ENCODE peak calls at places on chromosomes 11 and 22, in six cellular contexts. One of them, this sample, is unnamed.

GRCh38 chr11:73597340-73597955 is 464 bp downstream of the FAM168A start:
- DNase-seq in neural progenitor cell: no peak
- DNase-seq in gastrocnemius medialis: no peak
- DNase-seq in astrocyte: no peak
- DNase-seq in esophagus squamous epithelium: peak; percentile 32
- DNase-seq in tibial nerve: no peak
- DNase-seq in this sample: peak; percentile 80

GRCh38 chr22:32752326-32752725 is 49.2 kb upstream of the TIMP3 start:
- DNase-seq in neural progenitor cell: no peak
- DNase-seq in gastrocnemius medialis: no peak
- DNase-seq in astrocyte: no peak
- DNase-seq in esophagus squamous epithelium: no peak
- DNase-seq in tibial nerve: no peak
- DNase-seq in this sample: no peak

GRCh38 chr11:133946541-133947297 is 10.0 kb downstream of the IGSF9B start:
- DNase-seq in neural progenitor cell: peak; percentile 68
- DNase-seq in gastrocnemius medialis: no peak
- DNase-seq in astrocyte: no peak
- DNase-seq in esophagus squamous epithelium: no peak
- DNase-seq in tibial nerve: no peak
- DNase-seq in this sample: no peak

GRCh38 chr22:22214819-22215329 is 29.7 kb upstream of the VPREB1 start:
- DNase-seq in neural progenitor cell: no peak
- DNase-seq in gastrocnemius medialis: no peak
- DNase-seq in astrocyte: no peak
- DNase-seq in esophagus squamous epithelium: no peak
- DNase-seq in tibial nerve: no peak
- DNase-seq in this sample: no peak

GRCh38 chr22:29813563-29813962 is 24.5 kb downstream of the ASCC2 start:
- DNase-seq in neural progenitor cell: no peak
- DNase-seq in gastrocnemius medialis: no peak
- DNase-seq in astrocyte: no peak
- DNase-seq in esophagus squamous epithelium: no peak
- DNase-seq in tibial nerve: no peak
- DNase-seq in this sample: no peak

GRCh38 chr11:70144262-70144661 is 58.8 kb upstream of the FADD start:
- DNase-seq in neural progenitor cell: no peak
- DNase-seq in gastrocnemius medialis: no peak
- DNase-seq in astrocyte: no peak
- DNase-seq in esophagus squamous epithelium: no peak
- DNase-seq in tibial nerve: no peak
- DNase-seq in this sample: no peak

GRCh38 chr11:6635082-6635932 is 16.1 kb upstream of the TPP1 start:
- DNase-seq in neural progenitor cell: no peak
- DNase-seq in gastrocnemius medialis: no peak
- DNase-seq in astrocyte: no peak
- DNase-seq in esophagus squamous epithelium: no peak
- DNase-seq in tibial nerve: peak; percentile 33
- DNase-seq in this sample: no peak

GRCh38 chr22:50621948-50622722 is 5.8 kb downstream of the ARSA start:
- DNase-seq in neural progenitor cell: peak; percentile 63
- DNase-seq in gastrocnemius medialis: no peak
- DNase-seq in astrocyte: no peak
- DNase-seq in esophagus squamous epithelium: no peak
- DNase-seq in tibial nerve: no peak
- DNase-seq in this sample: no peak

GRCh38 chr11:126413426-126413825 is 57.9 kb downstream of the ST3GAL4 start:
- DNase-seq in neural progenitor cell: no peak
- DNase-seq in gastrocnemius medialis: no peak
- DNase-seq in astrocyte: no peak
- DNase-seq in esophagus squamous epithelium: no peak
- DNase-seq in tibial nerve: no peak
- DNase-seq in this sample: no peak

GRCh38 chr22:41560095-41560487 is 719 bp upstream of the CSDC2 start:
- DNase-seq in neural progenitor cell: no peak
- DNase-seq in gastrocnemius medialis: no peak
- DNase-seq in astrocyte: no peak
- DNase-seq in esophagus squamous epithelium: no peak
- DNase-seq in tibial nerve: no peak
- DNase-seq in this sample: no peak

GRCh38 chr22:23893957-23894709 is at the start of gene MIF:
- DNase-seq in neural progenitor cell: peak; percentile 98
- DNase-seq in gastrocnemius medialis: peak; percentile 89
- DNase-seq in astrocyte: peak; percentile 76
- DNase-seq in esophagus squamous epithelium: peak; percentile 71
- DNase-seq in tibial nerve: peak; percentile 89
- DNase-seq in this sample: peak; percentile 96

GRCh38 chr11:62933285-62933684 is 12.1 kb upstream of the CHRM1 start:
- DNase-seq in neural progenitor cell: no peak
- DNase-seq in gastrocnemius medialis: no peak
- DNase-seq in astrocyte: no peak
- DNase-seq in esophagus squamous epithelium: no peak
- DNase-seq in tibial nerve: no peak
- DNase-seq in this sample: no peak

GRCh38 chr11:117673561-117673960 is 123.5 kb downstream of the DSCAML1 start:
- DNase-seq in neural progenitor cell: no peak
- DNase-seq in gastrocnemius medialis: no peak
- DNase-seq in astrocyte: no peak
- DNase-seq in esophagus squamous epithelium: no peak
- DNase-seq in tibial nerve: no peak
- DNase-seq in this sample: no peak

GRCh38 chr22:49633010-49633324 is 194.7 kb downstream of the BRD1 start:
- DNase-seq in neural progenitor cell: peak; percentile 68
- DNase-seq in gastrocnemius medialis: no peak
- DNase-seq in astrocyte: no peak
- DNase-seq in esophagus squamous epithelium: no peak
- DNase-seq in tibial nerve: no peak
- DNase-seq in this sample: no peak

GRCh38 chr22:49800408-49801238 is 27.1 kb downstream of the BRD1 start:
- DNase-seq in neural progenitor cell: no peak
- DNase-seq in gastrocnemius medialis: no peak
- DNase-seq in astrocyte: no peak
- DNase-seq in esophagus squamous epithelium: no peak
- DNase-seq in tibial nerve: no peak
- DNase-seq in this sample: no peak

GRCh38 chr11:2750601-2751522 is 51.1 kb upstream of the KCNQ1OT1 start:
- DNase-seq in neural progenitor cell: peak; percentile 50
- DNase-seq in gastrocnemius medialis: peak; percentile 5
- DNase-seq in astrocyte: no peak
- DNase-seq in esophagus squamous epithelium: no peak
- DNase-seq in tibial nerve: no peak
- DNase-seq in this sample: no peak

GRCh38 chr22:31574015-31574670 is 77.8 kb downstream of the SFI1 start:
- DNase-seq in neural progenitor cell: no peak
- DNase-seq in gastrocnemius medialis: no peak
- DNase-seq in astrocyte: no peak
- DNase-seq in esophagus squamous epithelium: no peak
- DNase-seq in tibial nerve: no peak
- DNase-seq in this sample: no peak

GRCh38 chr11:114243461-114244372 is 52.5 kb upstream of the NNMT start:
- DNase-seq in neural progenitor cell: no peak
- DNase-seq in gastrocnemius medialis: peak; percentile 73
- DNase-seq in astrocyte: no peak
- DNase-seq in esophagus squamous epithelium: no peak
- DNase-seq in tibial nerve: no peak
- DNase-seq in this sample: peak; percentile 83

GRCh38 chr11:114237321-114238280 is 58.6 kb upstream of the NNMT start:
- DNase-seq in neural progenitor cell: no peak
- DNase-seq in gastrocnemius medialis: no peak
- DNase-seq in astrocyte: no peak
- DNase-seq in esophagus squamous epithelium: no peak
- DNase-seq in tibial nerve: no peak
- DNase-seq in this sample: no peak

GRCh38 chr11:114244995-114245394 is 51.2 kb upstream of the NNMT start:
- DNase-seq in neural progenitor cell: no peak
- DNase-seq in gastrocnemius medialis: no peak
- DNase-seq in astrocyte: no peak
- DNase-seq in esophagus squamous epithelium: no peak
- DNase-seq in tibial nerve: no peak
- DNase-seq in this sample: no peak

GRCh38 chr11:114239632-114240224 is 56.5 kb upstream of the NNMT start:
- DNase-seq in neural progenitor cell: no peak
- DNase-seq in gastrocnemius medialis: no peak
- DNase-seq in astrocyte: no peak
- DNase-seq in esophagus squamous epithelium: no peak
- DNase-seq in tibial nerve: no peak
- DNase-seq in this sample: no peak

DNA sequence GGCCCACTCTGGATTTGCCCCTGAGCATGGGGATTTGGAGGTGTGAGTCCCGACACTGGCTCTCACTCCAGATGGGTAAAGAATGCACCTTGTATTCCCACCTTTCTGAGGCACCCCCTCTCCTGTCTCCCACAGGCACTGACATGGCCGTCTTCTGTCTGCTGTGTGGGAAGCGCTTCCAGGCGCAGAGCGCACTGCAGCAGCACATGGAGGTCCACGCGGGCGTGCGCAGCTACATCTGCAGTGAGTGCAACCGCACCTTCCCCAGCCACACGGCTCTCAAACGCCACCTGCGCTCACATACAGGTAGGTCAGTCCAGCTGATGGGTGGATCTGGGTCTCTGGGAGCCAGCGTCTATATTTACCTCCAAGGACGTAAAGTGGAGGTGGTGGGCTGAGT is 54.2 kb upstream of the NNMT start:
- DNase-seq in neural progenitor cell: no peak
- DNase-seq in gastrocnemius medialis: no peak
- DNase-seq in astrocyte: no peak
- DNase-seq in esophagus squamous epithelium: no peak
- DNase-seq in tibial nerve: no peak
- DNase-seq in this sample: no peak
- H3K4me1 ChIP-seq in neural progenitor cell: peaks cover 40% of the 10 kb centered on the region
- H3K4me1 ChIP-seq in gastrocnemius medialis: peaks cover 84% of the 10 kb centered on the region
- H3K4me1 ChIP-seq in astrocyte: no peaks in the 10 kb centered on the region
- H3K4me1 ChIP-seq in esophagus squamous epithelium: no peaks in the 10 kb centered on the region
- H3K4me1 ChIP-seq in tibial nerve: no peaks in the 10 kb centered on the region
- H3K4me1 ChIP-seq in this sample: peaks cover 12% of the 10 kb centered on the region

DNA sequence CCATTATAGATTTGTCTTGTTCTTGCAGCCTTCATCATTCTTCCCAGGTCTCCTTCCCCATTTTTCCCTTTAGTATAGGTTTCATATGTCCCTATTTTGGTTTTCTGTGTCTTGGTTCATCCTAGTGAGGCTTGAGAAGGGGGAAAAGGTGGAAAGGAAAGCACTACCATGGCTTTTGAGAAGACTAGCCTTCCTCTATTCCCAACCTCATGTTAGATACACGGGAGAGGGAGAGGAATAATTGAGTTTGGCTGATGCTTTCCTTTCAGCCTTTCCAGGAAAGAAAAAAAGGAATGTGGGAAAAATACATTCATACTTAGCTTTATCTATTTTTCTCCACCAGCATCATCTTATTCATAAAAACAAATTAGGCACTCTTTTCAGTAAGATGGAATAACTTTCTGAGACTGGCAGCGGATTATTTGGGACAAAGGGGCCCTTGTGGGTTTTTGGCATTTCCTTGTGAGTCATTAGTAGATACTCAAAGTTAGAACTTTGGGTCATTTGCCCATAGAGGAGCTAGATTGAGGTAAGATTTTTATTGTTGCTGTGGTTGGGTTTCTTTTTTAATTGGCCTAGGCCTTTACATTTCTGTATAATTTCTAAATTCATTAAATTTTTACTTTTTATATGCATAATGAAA is 23.8 kb downstream of the CAPRIN1 start:
- DNase-seq in neural progenitor cell: no peak
- DNase-seq in gastrocnemius medialis: no peak
- DNase-seq in astrocyte: peak; percentile 78
- DNase-seq in esophagus squamous epithelium: no peak
- DNase-seq in tibial nerve: no peak
- DNase-seq in this sample: no peak
- H3K36me3 ChIP-seq in neural progenitor cell: peaks cover 58% of the 10 kb centered on the region
- H3K36me3 ChIP-seq in gastrocnemius medialis: peaks cover 49% of the 10 kb centered on the region
- H3K36me3 ChIP-seq in astrocyte: peaks cover 61% of the 10 kb centered on the region
- H3K36me3 ChIP-seq in esophagus squamous epithelium: peaks cover 4% of the 10 kb centered on the region
- H3K36me3 ChIP-seq in tibial nerve: peaks cover 65% of the 10 kb centered on the region
- H3K36me3 ChIP-seq in this sample: peaks cover 78% of the 10 kb centered on the region

DNA sequence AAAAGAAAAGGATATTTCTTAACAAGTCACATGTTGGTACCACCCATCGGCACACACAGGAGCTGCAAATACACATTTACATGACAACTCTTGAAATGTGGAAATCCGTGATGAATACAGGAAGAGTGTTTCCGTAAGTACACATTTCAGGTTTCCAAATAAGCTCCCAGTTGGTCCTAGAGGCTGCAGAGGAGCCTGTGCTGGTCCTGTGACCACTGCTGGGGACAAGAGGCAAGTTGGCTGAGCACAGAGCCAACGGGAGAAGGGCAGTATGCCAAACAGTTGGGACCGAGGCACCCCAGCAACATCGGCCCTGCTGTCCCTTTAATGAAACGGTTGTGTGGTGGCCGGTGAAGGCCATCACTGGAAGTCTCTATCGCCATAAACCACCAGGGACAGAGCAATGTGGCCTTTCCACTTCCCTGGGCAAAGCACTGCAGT is 38.5 kb upstream of the ARFGAP3 start:
- DNase-seq in neural progenitor cell: no peak
- DNase-seq in gastrocnemius medialis: no peak
- DNase-seq in astrocyte: no peak
- DNase-seq in esophagus squamous epithelium: no peak
- DNase-seq in tibial nerve: no peak
- DNase-seq in this sample: no peak
- H3K4me1 ChIP-seq in neural progenitor cell: no peaks in the 10 kb centered on the region
- H3K4me1 ChIP-seq in gastrocnemius medialis: peaks cover 55% of the 10 kb centered on the region
- H3K4me1 ChIP-seq in astrocyte: no peaks in the 10 kb centered on the region
- H3K4me1 ChIP-seq in esophagus squamous epithelium: peaks cover 5% of the 10 kb centered on the region
- H3K4me1 ChIP-seq in tibial nerve: no peaks in the 10 kb centered on the region
- H3K4me1 ChIP-seq in this sample: peaks cover 35% of the 10 kb centered on the region

DNA sequence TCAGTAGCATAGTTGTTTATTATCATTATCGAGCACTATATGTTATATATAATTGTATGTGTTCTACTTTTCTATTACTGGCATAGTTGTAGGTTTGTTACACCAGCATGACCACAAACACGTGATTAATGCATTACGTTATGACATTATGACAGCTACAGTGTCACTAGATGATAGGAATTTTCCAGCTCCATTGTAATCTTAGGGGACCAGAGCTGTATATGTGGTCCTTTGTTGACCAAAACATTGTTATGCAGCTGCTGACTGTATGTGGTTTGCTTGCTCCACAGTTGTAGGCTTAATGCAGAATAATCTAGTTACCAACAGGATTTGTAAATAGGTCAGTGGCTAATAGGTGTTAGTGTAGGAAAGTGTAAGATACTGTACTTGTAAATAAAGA is 66.1 kb downstream of the HSD17B12 start:
- DNase-seq in neural progenitor cell: no peak
- DNase-seq in gastrocnemius medialis: no peak
- DNase-seq in astrocyte: no peak
- DNase-seq in esophagus squamous epithelium: no peak
- DNase-seq in tibial nerve: no peak
- DNase-seq in this sample: no peak
- H3K36me3 ChIP-seq in neural progenitor cell: no peaks in the 10 kb centered on the region
- H3K36me3 ChIP-seq in gastrocnemius medialis: no peaks in the 10 kb centered on the region
- H3K36me3 ChIP-seq in astrocyte: no peaks in the 10 kb centered on the region
- H3K36me3 ChIP-seq in esophagus squamous epithelium: no peaks in the 10 kb centered on the region
- H3K36me3 ChIP-seq in tibial nerve: peaks cover 9% of the 10 kb centered on the region
- H3K36me3 ChIP-seq in this sample: peaks cover 3% of the 10 kb centered on the region

DNA sequence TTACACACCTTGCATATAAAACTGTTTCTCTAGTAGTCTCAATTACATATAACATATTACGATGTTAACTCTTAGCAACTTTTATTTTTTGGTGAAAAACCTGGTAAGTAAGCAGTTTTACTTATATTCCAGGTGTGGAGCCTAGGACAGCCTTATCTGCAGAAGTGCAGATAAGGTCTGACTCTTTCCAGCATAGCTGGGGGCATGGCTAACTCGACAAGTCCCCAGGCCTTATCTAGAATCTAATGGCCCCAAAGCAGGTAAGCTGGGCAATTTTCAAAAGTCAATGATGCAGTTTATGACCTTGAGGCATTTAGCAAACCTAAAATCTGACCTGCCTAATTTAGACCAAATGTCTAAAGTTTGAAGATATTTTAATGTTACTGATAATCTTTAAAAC is 4.2 kb upstream of the C1QTNF6 start:
- DNase-seq in neural progenitor cell: no peak
- DNase-seq in gastrocnemius medialis: no peak
- DNase-seq in astrocyte: no peak
- DNase-seq in esophagus squamous epithelium: no peak
- DNase-seq in tibial nerve: no peak
- DNase-seq in this sample: no peak
- H3K4me1 ChIP-seq in neural progenitor cell: peaks cover 25% of the 10 kb centered on the region
- H3K4me1 ChIP-seq in gastrocnemius medialis: peaks cover 53% of the 10 kb centered on the region
- H3K4me1 ChIP-seq in astrocyte: peaks cover 35% of the 10 kb centered on the region
- H3K4me1 ChIP-seq in esophagus squamous epithelium: peaks cover 33% of the 10 kb centered on the region
- H3K4me1 ChIP-seq in tibial nerve: peaks cover 30% of the 10 kb centered on the region
- H3K4me1 ChIP-seq in this sample: peaks cover 51% of the 10 kb centered on the region

This sample was measured in suprapubic skin.